ENCODE peak calls at places on chromosomes 11 and 22, in four cellular contexts. P is Panc1, H is K562, O is HepG2. K is an unnamed sample.
A peak's percentile ranks its signal among the peaks of the same experiment; 100 is the strongest.

GRCh38 chr22:31477329-31477728 is 12.3 kb downstream of the EIF4ENIF1 start:
- DNase-seq in H (no peak), O (no peak), P (no peak), K (no peak)

GRCh38 chr11:28366549-28367341 is 258.6 kb downstream of the METTL15 start:
- DNase-seq in P (no peak), O (no peak), H (no peak), K (no peak)

GRCh38 chr11:95145430-95146063 is 55.9 kb downstream of the ENDOD1 start:
- DNase-seq in H (no peak), O (no peak), P (no peak), K (no peak)

GRCh38 chr11:114302663-114303062 is 6.5 kb downstream of the NNMT start:
- DNase-seq in O (no peak), P (no peak), H (no peak), K (no peak)

GRCh38 chr11:11010624-11011127 is 152.8 kb upstream of the ZBED5 start:
- DNase-seq in H (no peak), P (no peak), O (peak; percentile 16), K (peak; percentile 45)

GRCh38 chr11:83023410-83023809 is 48.3 kb downstream of the RAB30 start:
- DNase-seq in P (no peak), O (no peak), H (no peak), K (no peak)

GRCh38 chr11:44958165-44958564 is 7.5 kb upstream of the TP53I11 start:
- DNase-seq in O (no peak), H (no peak), P (no peak), K (no peak)

GRCh38 chr22:29833392-29833949 is 4.6 kb downstream of the ASCC2 start:
- DNase-seq in P (no peak), H (no peak), O (no peak), K (no peak)

GRCh38 chr11:46599340-46600067 is 5.7 kb upstream of the AMBRA1 start:
- DNase-seq in P (no peak), O (no peak), H (no peak), K (no peak)

GRCh38 chr11:2269601-2270321 is 627 bp downstream of the ASCL2 start:
- DNase-seq in P (no peak), O (no peak), H (peak; percentile 58), K (no peak)

GRCh38 chr11:85052636-85053035 is 574.5 kb downstream of the DLG2 start:
- DNase-seq in P (no peak), H (no peak), O (no peak), K (no peak)

GRCh38 chr22:43847376-43848289 is 14.7 kb downstream of the SULT4A1 start:
- DNase-seq in P (no peak), O (no peak), H (no peak), K (no peak)

GRCh38 chr11:36109850-36110606 is 166.2 kb downstream of the LDLRAD3 start:
- DNase-seq in P (no peak), O (no peak), H (no peak), K (no peak)

GRCh38 chr11:66641834-66642233 is 3.3 kb downstream of the RBM4 start:
- DNase-seq in P (no peak), H (no peak), O (no peak), K (no peak)

GRCh38 chr11:103729653-103730052 is 306.8 kb upstream of the DDI1 start:
- DNase-seq in O (no peak), P (no peak), H (no peak), K (no peak)

GRCh38 chr11:84136926-84137325 is 850.8 kb upstream of the CCDC90B start:
- DNase-seq in H (no peak), P (no peak), O (no peak), K (no peak)

GRCh38 chr22:44348963-44349950 is 36.5 kb upstream of the SHISAL1 start:
- DNase-seq in P (no peak), O (no peak), H (no peak), K (no peak)

GRCh38 chr11:68973219-68973618 is 7.6 kb downstream of the MRGPRD start:
- DNase-seq in P (no peak), O (no peak), H (no peak), K (no peak)

GRCh38 chr22:47631571-47632102 is 869.2 kb downstream of the TBC1D22A start:
- DNase-seq in O (no peak), P (peak; percentile 39), H (peak; percentile 75), K (peak; percentile 65)

GRCh38 chr11:130847517-130847916 is 68.8 kb downstream of the SNX19 start:
- DNase-seq in O (peak; percentile 9), H (no peak), P (peak; percentile 67), K (peak; percentile 46)

GRCh38 chr11:100892886-100893285 is 205.8 kb downstream of the ARHGAP42 start:
- DNase-seq in P (no peak), O (no peak), H (no peak), K (no peak)

GRCh38 chr11:120793806-120794479 is 230.0 kb upstream of the TBCEL start:
- DNase-seq in P (no peak), H (no peak), O (no peak), K (no peak)

GRCh38 chr11:132848336-132848735 is 684.0 kb downstream of the OPCML start:
- DNase-seq in O (no peak), H (no peak), P (no peak), K (no peak)

GRCh38 chr11:70580036-70580805 is 181.9 kb downstream of the CTTN start:
- DNase-seq in P (no peak), O (no peak), H (no peak), K (no peak)

GRCh38 chr22:35215993-35216392 is 41.3 kb upstream of the HMGXB4 start:
- DNase-seq in P (no peak), H (peak; percentile 25), O (no peak), K (no peak)

GRCh38 chr22:29689872-29690213 is 30.0 kb upstream of the CABP7 start:
- DNase-seq in H (no peak), P (no peak), O (peak; percentile 24), K (no peak)

GRCh38 chr11:38448284-38448683 is 1850.2 kb upstream of the RAG2 start:
- DNase-seq in O (no peak), P (no peak), H (no peak), K (no peak)
- TF ChIP-seq TCF7L2 in O (no peak), P (no peak), H (no peak), K (no peak)

GRCh38 chr11:19868871-19869270 is 156.2 kb downstream of the NAV2 start:
- DNase-seq in H (no peak), P (no peak), O (no peak), K (no peak)
- H3K4me3 ChIP-seq in H (no peak overlapping the region), P (no peak overlapping the region), O (no peak overlapping the region), K (no peak overlapping the region)

DNA sequence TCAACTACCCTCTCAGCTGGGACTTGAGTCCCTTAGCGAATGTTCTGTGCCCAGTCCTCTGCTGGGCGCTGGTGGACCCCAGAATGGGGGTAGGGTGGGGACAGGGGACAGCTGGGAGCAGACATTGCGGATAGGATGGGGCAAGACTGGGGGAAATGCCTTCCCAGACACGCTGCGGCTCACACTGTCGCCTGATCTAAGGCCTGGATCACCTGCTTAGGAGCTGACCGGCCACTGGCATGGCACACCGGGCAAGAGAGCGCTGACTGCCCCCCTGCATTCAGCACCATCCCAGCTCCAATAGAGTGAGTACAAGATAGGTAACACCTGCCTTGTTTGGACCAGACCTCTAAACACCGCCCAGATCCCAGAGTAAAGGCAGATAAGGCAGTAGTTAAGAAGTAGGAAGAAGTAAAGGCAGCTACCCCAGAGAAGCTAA is 1.4 kb downstream of the ARVCF start:
- DNase-seq in H (no peak), P (no peak), O (no peak), K (no peak)
- TF ChIP-seq TCF7L2 in H (no peak), P (no peak), O (no peak), K (no peak)

GRCh38 chr11:115325523-115325922 is 178.7 kb downstream of the CADM1 start:
- DNase-seq in O (no peak), P (no peak), H (no peak), K (no peak)

GRCh38 chr11:115322553-115323203 is 181.5 kb downstream of the CADM1 start:
- DNase-seq in P (no peak), H (no peak), O (no peak), K (no peak)

GRCh38 chr11:115321602-115322289 is 182.5 kb downstream of the CADM1 start:
- DNase-seq in O (no peak), H (no peak), P (no peak), K (no peak)

GRCh38 chr11:115324569-115325432 is 179.4 kb downstream of the CADM1 start:
- DNase-seq in H (peak; percentile 39), P (peak; percentile 51), O (peak; percentile 70), K (no peak)
- H3K4me3 ChIP-seq in H (no peak overlapping the region), P (peak overlapping the region; percentile 48), O (no peak overlapping the region), K (no peak overlapping the region)

DNA sequence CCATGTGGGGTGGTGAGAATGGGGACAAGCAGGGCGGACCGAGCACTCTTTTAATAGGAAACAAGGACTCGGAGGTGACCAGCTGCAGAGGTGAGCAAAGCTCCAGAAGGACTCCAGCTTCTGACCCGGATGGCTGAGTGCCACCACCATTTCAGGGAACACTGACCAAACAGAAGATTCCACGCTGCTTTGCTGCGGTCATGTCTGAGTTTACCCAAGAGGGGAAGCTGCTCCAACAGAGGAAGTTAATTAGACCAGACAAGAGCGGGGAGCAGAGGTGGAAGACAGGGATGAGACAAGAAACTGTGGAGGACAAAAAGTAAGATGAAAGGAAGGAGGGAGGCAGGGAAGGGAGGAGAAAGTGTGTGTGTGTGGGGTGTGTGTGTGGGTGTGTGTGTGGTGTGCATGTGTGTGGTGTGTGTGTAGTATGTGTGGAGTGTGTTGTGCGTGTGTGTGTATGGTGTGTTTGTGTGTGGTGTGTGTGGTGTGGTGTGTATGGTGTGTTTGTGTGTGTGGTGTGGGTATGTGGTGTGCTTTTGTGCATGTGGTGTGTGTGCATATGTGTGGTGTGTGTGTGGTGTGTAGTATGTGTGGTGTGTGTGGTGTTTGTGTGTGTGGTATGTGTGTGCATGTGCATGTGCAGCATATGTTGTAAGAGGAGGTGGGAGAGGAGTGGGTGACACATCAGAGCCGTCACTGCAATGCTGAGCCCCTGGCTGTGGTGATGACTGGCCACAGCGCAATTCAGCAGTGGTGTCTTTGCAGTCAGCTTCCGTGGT is 82.2 kb upstream of the AKIP1 start:
- DNase-seq in P (no peak), O (no peak), H (no peak), K (no peak)
- TF ChIP-seq TCF7L2 in P (no peak), O (no peak), H (no peak), K (no peak)

GRCh38 chr11:126585388-126586302 is 230.2 kb downstream of the ST3GAL4 start:
- DNase-seq in H (no peak), P (peak; percentile 13), O (no peak), K (no peak)

GRCh38 chr11:126588630-126589491 is 233.4 kb downstream of the ST3GAL4 start:
- DNase-seq in P (no peak), H (no peak), O (no peak), K (no peak)

GRCh38 chr11:126583594-126583993 is 228.1 kb downstream of the ST3GAL4 start:
- DNase-seq in O (no peak), H (no peak), P (no peak), K (no peak)

GRCh38 chr11:126584028-126584427 is 228.5 kb downstream of the ST3GAL4 start:
- DNase-seq in P (no peak), H (no peak), O (no peak), K (no peak)

DNA sequence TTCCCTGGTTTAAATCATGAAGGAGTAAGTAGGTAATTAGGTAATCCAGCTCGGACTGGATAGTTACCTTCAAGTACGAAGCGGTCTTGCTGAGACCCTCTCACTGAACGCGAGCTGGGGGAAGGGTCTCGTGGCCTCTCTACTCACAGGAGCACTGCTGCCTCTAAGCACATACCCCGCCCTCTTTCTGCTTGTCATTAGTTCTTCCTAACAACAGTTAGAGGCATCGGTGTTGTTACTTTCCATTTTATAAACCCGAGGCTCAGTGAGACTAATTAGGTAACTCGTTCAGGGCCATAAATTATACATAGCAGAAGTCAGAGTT is 230.8 kb downstream of the ST3GAL4 start:
- DNase-seq in P (no peak), H (no peak), O (no peak), K (no peak)
- H3K4me3 ChIP-seq in P (no peak overlapping the region), H (no peak overlapping the region), O (no peak overlapping the region), K (no peak overlapping the region)